ENCODE peak calls at places on chromosomes 6 and 20, in seven cellular contexts. A, Q, U, I, N, G and X are unnamed samples.

GRCh38 chr6:24673625-24674024 is 6.7 kb downstream of the ACOT13 start:
- DNase-seq in U (no peak), G (no peak), A (no peak), Q (no peak), N (no peak), I (peak), X (no peak)

GRCh38 chr6:98980814-98981213 is 33.1 kb upstream of the FBXL4 start:
- DNase-seq in A (no peak), I (peak), G (no peak), U (no peak), Q (no peak), N (no peak), X (no peak)

GRCh38 chr20:38094373-38094775 is 60.8 kb downstream of the RPRD1B start:
- DNase-seq in I (peak), N (no peak), Q (peak), U (peak), G (peak), A (peak), X (no peak)

GRCh38 chr20:3766832-3767433 is 620 bp downstream of the ADISSP start:
- DNase-seq in A (no peak), N (no peak), I (peak), G (no peak), Q (no peak), U (no peak), X (peak)

GRCh38 chr6:88360203-88360797 is 194.2 kb upstream of the CNR1 start:
- DNase-seq in U (no peak), G (no peak), N (no peak), I (no peak), A (no peak), Q (no peak), X (no peak)

GRCh38 chr20:52242237-52243230 is 51.0 kb upstream of the ZFP64 start:
- DNase-seq in G (peak), Q (peak), U (peak), I (peak), N (peak), A (no peak), X (no peak)

GRCh38 chr6:148440877-148441453 is 98.3 kb downstream of the SASH1 start:
- DNase-seq in Q (peak), U (no peak), N (no peak), A (no peak), I (no peak), G (peak), X (no peak)

GRCh38 chr6:105164418-105164817 is 15.4 kb downstream of the POPDC3 start:
- DNase-seq in N (no peak), A (no peak), U (no peak), G (no peak), Q (peak), I (no peak), X (no peak)

GRCh38 chr20:37749185-37749584 is 55.4 kb downstream of the CTNNBL1 start:
- DNase-seq in G (no peak), N (no peak), A (no peak), Q (no peak), U (peak), I (no peak), X (no peak)